ENCODE peak calls at places on chromosomes 5 and 9, in five cellular contexts. D is cardiac fibroblast, N is suprapubic skin, I is epithelial cell of esophagus, W is heart left ventricle. O is an unnamed sample.

GRCh38 chr9:88418025-88418424 is 29.8 kb downstream of the SPIN1 start:
- DNase-seq in I (no peak), N (no peak), D (no peak), W (no peak), O (no peak)

GRCh38 chr9:88398016-88398415 is 9.8 kb downstream of the SPIN1 start:
- DNase-seq in N (no peak), W (no peak), I (no peak), D (no peak), O (no peak)

GRCh38 chr9:22008662-22009562 is at the start of gene CDKN2B:
- DNase-seq in N (peak; percentile 97), W (peak; percentile 96), I (peak; percentile 96), D (peak; percentile 98), O (peak; percentile 99)

GRCh38 chr5:158429564-158429963 is 570.6 kb upstream of the CLINT1 start:
- DNase-seq in D (no peak), W (no peak), I (peak; percentile 86), N (no peak), O (no peak)

GRCh38 chr5:58925627-58926545 is 343.0 kb downstream of the RAB3C start:
- DNase-seq in I (peak; percentile 36), D (no peak), N (no peak), W (no peak), O (no peak)

GRCh38 chr5:61229416-61229815 is 67.1 kb upstream of the SMIM15 start:
- DNase-seq in D (no peak), N (no peak), I (no peak), W (no peak), O (no peak)

GRCh38 chr5:3197699-3198098 is 397.9 kb upstream of the IRX1 start:
- DNase-seq in N (no peak), D (no peak), W (no peak), I (no peak), O (no peak)

GRCh38 chr5:127870914-127871313 is 167.7 kb downstream of the CCDC192 start:
- DNase-seq in I (peak; percentile 55), D (peak; percentile 83), N (peak; percentile 86), W (peak; percentile 87), O (peak; percentile 82)

GRCh38 chr5:114185274-114185673 is 176.6 kb upstream of the KCNN2 start:
- DNase-seq in I (no peak), D (peak; percentile 53), N (no peak), W (peak; percentile 67), O (no peak)

GRCh38 chr9:81682797-81683196 is 6.5 kb downstream of the TLE1 start:
- DNase-seq in N (no peak), I (peak; percentile 11), W (no peak), D (peak; percentile 70), O (no peak)

GRCh38 chr5:153358315-153358976 is 132.0 kb upstream of the GRIA1 start:
- DNase-seq in I (no peak), D (no peak), N (no peak), W (no peak), O (no peak)

GRCh38 chr9:16074962-16075361 is 522.1 kb downstream of the CCDC171 start:
- DNase-seq in N (no peak), W (no peak), D (peak; percentile 84), I (no peak), O (no peak)

GRCh38 chr9:95171001-95171400 is 146.5 kb downstream of the FANCC start:
- DNase-seq in N (no peak), D (peak; percentile 46), W (no peak), I (peak; percentile 79), O (no peak)

GRCh38 chr5:151002250-151002649 is 18.1 kb upstream of the GPX3 start:
- DNase-seq in I (peak; percentile 62), N (no peak), D (peak; percentile 71), W (no peak), O (no peak)

GRCh38 chr5:116237917-116238502 is 153.2 kb downstream of the COMMD10 start:
- DNase-seq in D (peak; percentile 1), N (no peak), I (peak; percentile 14), W (no peak), O (no peak)

GRCh38 chr5:180932660-180933059 is 33.7 kb downstream of the BTNL8 start:
- DNase-seq in N (no peak), D (no peak), I (no peak), W (no peak), O (no peak)

GRCh38 chr5:41087461-41087860 is 16.3 kb upstream of the MROH2B start:
- DNase-seq in D (peak; percentile 81), N (no peak), W (no peak), I (peak; percentile 42), O (no peak)

GRCh38 chr5:60652206-60652605 is 47.8 kb downstream of the DEPDC1B start:
- DNase-seq in I (peak; percentile 85), D (peak; percentile 80), W (no peak), N (no peak), O (no peak)

GRCh38 chr5:115557667-115558387 is 13.3 kb upstream of the FEM1C start:
- DNase-seq in W (no peak), I (peak; percentile 41), D (peak; percentile 44), N (no peak), O (no peak)

GRCh38 chr5:89204766-89205165 is 321.8 kb upstream of the MEF2C start:
- DNase-seq in I (no peak), N (no peak), D (no peak), W (no peak), O (no peak)

GRCh38 chr9:5089737-5090136 is 95.7 kb downstream of the INSL6 start:
- DNase-seq in W (no peak), I (peak; percentile 7), N (no peak), D (no peak), O (no peak)

GRCh38 chr9:2469681-2470141 is 151.9 kb upstream of the VLDLR start:
- DNase-seq in I (peak; percentile 25), W (peak; percentile 29), D (peak; percentile 45), N (no peak), O (no peak)

GRCh38 chr9:120783611-120784047 is 9.6 kb downstream of the FBXW2 start:
- DNase-seq in W (no peak), I (peak; percentile 86), D (peak; percentile 58), N (no peak), O (no peak)

GRCh38 chr9:101350285-101350684 is 34.5 kb downstream of the BAAT start:
- DNase-seq in D (no peak), N (no peak), I (no peak), W (no peak), O (no peak)

GRCh38 chr5:122327110-122327509 is 15.1 kb downstream of the SNCAIP start:
- DNase-seq in N (no peak), D (no peak), W (no peak), I (no peak), O (no peak)

GRCh38 chr5:59517926-59518585 is 375.5 kb downstream of the PDE4D start:
- DNase-seq in D (peak; percentile 31), I (peak; percentile 71), W (no peak), N (no peak), O (no peak)

GRCh38 chr9:134687556-134687955 is 46.0 kb downstream of the COL5A1 start:
- DNase-seq in N (no peak), W (no peak), I (no peak), D (no peak), O (no peak)

GRCh38 chr9:32350682-32351081 is 33.8 kb upstream of the ACO1 start:
- DNase-seq in D (peak; percentile 50), I (peak; percentile 47), N (no peak), W (no peak), O (no peak)

GRCh38 chr9:133433351-133433843 is 11.2 kb downstream of the ADAMTS13 start:
- DNase-seq in N (no peak), D (no peak), I (no peak), W (no peak), O (no peak)

GRCh38 chr9:134056483-134057310 is 11.1 kb downstream of the BRD3 start:
- DNase-seq in W (peak; percentile 23), D (no peak), I (no peak), N (no peak), O (no peak)

GRCh38 chr9:75175395-75175794 is 87.1 kb downstream of the OSTF1 start:
- DNase-seq in N (no peak), D (no peak), W (no peak), I (no peak), O (no peak)

GRCh38 chr5:89253931-89254330 is 370.9 kb upstream of the MEF2C start:
- DNase-seq in D (no peak), N (no peak), I (no peak), W (no peak), O (no peak)

DNA sequence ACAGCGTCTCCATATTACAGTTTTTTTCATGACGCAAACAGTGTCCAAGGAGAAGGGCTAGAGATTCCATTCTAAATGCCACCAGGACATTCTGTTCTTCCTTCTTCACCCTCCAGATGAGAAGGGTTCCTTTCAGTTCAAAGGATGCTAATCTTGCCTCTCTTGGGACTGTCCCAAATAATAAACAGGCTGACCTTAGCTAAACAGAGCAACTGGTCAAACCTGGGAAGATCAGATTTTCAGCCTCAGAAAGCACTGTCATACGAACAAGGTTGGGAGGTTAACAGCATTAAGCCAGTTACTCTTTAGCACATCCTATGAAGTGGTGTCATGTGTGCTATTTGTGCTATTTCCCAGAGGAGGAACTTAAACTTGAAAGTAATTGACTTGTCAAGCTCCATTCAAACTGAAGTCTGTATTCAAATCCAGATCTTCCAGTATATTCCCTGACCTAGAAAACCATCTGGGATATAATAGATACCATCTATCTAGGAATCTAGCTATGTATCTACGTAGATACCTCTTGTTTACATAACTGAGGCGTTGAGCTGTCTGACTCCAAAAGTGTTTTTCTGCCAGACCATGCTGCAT is 125.5 kb downstream of the LPAR1 start:
- DNase-seq in N (no peak), W (no peak), I (no peak), D (peak; percentile 72), O (no peak)
- H3K4me3 ChIP-seq in N (no peak overlapping the region), W (no peak overlapping the region), I (no peak overlapping the region), D (no peak overlapping the region), O (no peak overlapping the region)

DNA sequence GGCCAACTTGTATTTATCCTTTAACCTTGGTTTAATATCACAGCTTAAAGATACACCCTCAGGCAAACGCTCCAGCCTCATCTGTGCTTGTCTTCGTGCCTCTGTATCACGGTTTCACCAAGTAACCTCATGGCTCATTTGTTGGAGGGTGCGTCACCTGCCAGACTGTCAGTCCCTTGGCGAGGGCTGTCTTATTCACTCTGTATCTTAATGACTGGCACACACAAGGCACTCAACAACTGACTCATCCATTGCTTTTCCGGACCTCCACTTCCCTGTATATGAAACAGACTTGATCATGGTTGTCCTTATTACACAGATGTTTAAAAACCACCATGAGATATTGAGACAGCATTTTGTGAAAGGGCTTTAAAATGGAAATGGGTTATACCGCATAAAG is 28.0 kb downstream of the LCP2 start:
- DNase-seq in N (no peak), W (no peak), D (no peak), I (peak; percentile 64), O (no peak)
- H3K4me3 ChIP-seq in N (no peak overlapping the region), W (no peak overlapping the region), D (no peak overlapping the region), I (no peak overlapping the region), O (no peak overlapping the region)

GRCh38 chr5:55625603-55625875 is 86.6 kb downstream of the SLC38A9 start:
- DNase-seq in D (no peak), N (no peak), W (no peak), I (no peak), O (no peak)
- H3K4me3 ChIP-seq in D (no peak overlapping the region), N (no peak overlapping the region), W (no peak overlapping the region), I (no peak overlapping the region), O (no peak overlapping the region)

GRCh38 chr5:10354048-10354872 is 765 bp downstream of the MARCHF6 start:
- DNase-seq in N (no peak), I (peak; percentile 36), W (peak; percentile 44), D (peak; percentile 60), O (no peak)

GRCh38 chr5:10353241-10354047 is at the start of gene MARCHF6:
- DNase-seq in D (peak; percentile 92), I (peak; percentile 98), N (peak; percentile 96), W (peak; percentile 95), O (peak; percentile 98)

GRCh38 chr5:10352404-10353240 is 873 bp upstream of the MARCHF6 start:
- DNase-seq in W (no peak), I (peak; percentile 38), D (no peak), N (no peak), O (no peak)

GRCh38 chr5:10351199-10351881 is 2.2 kb upstream of the MARCHF6 start:
- DNase-seq in I (peak; percentile 93), D (peak; percentile 84), W (peak; percentile 42), N (no peak), O (no peak)

GRCh38 chr5:10351882-10352395 is 1.6 kb upstream of the MARCHF6 start:
- DNase-seq in I (no peak), W (no peak), N (no peak), D (no peak), O (no peak)
- H3K4me3 ChIP-seq in I (no peak overlapping the region), W (no peak overlapping the region), N (no peak overlapping the region), D (no peak overlapping the region), O (no peak overlapping the region)

O was measured in aorta.